ENCODE peak calls at places on chromosomes 3 and 15, in five cellular contexts. Q is progenitor cell of endocrine pancreas; S is brain microvascular endothelial cell; U is CD4-positive, alpha-beta T cell; M is AG09309. C is an unnamed sample.

GRCh38 chr3:164677317-164677716 is 401.0 kb downstream of the SI start:
- DNase-seq in Q (no peak), M (no peak), S (no peak), U (no peak), C (no peak)

GRCh38 chr3:2978977-2979732 is 131.0 kb downstream of the IL5RA start:
- DNase-seq in U (no peak), Q (no peak), S (no peak), M (no peak), C (no peak)

GRCh38 chr3:183906234-183906921 is 21.7 kb upstream of the PARL start:
- DNase-seq in S (no peak), M (no peak), Q (no peak), U (no peak), C (no peak)

GRCh38 chr3:23198801-23199200 is 4.3 kb upstream of the UBE2E2 start:
- DNase-seq in U (no peak), Q (no peak), M (peak), S (no peak), C (no peak)

GRCh38 chr3:106117490-106117858 is 248.7 kb upstream of the CBLB start:
- DNase-seq in M (no peak), S (no peak), Q (no peak), U (no peak), C (no peak)

GRCh38 chr15:67967871-67968423 is 86.2 kb upstream of the PIAS1 start:
- DNase-seq in Q (peak), U (no peak), S (peak), M (no peak), C (peak)

GRCh38 chr3:40660554-40660953 is 135.8 kb downstream of the ZNF621 start:
- DNase-seq in S (no peak), M (no peak), Q (no peak), U (no peak), C (no peak)

GRCh38 chr3:80232760-80233159 is 465.0 kb upstream of the ROBO1 start:
- DNase-seq in S (peak), U (no peak), M (no peak), Q (no peak), C (no peak)

GRCh38 chr3:175737646-175738572 is 878.8 kb downstream of the NAALADL2 start:
- DNase-seq in M (no peak), U (no peak), Q (no peak), S (peak), C (no peak)

GRCh38 chr3:143849854-143850549 is 1.7 kb upstream of the SLC9A9 start:
- DNase-seq in S (peak), Q (no peak), U (no peak), M (peak), C (no peak)

GRCh38 chr3:163490119-163490518 is 1588.2 kb downstream of the SI start:
- DNase-seq in Q (no peak), S (peak), U (no peak), M (no peak), C (peak)

GRCh38 chr3:11626084-11626463 is 17.6 kb downstream of the VGLL4 start:
- DNase-seq in Q (no peak), S (no peak), U (no peak), M (no peak), C (peak)

GRCh38 chr3:109336272-109336957 is 931 bp downstream of the DPPA4 start:
- DNase-seq in Q (no peak), U (no peak), S (peak), M (no peak), C (peak)

GRCh38 chr3:196867155-196867506 is 589 bp upstream of the SENP5 start:
- DNase-seq in U (no peak), S (no peak), M (no peak), Q (no peak), C (no peak)

GRCh38 chr3:10187295-10187876 is 22.7 kb downstream of the IRAK2 start:
- DNase-seq in Q (no peak), U (no peak), M (no peak), S (no peak), C (no peak)

GRCh38 chr3:157590273-157590672 is 87.1 kb upstream of the VEPH1 start:
- DNase-seq in S (no peak), U (no peak), Q (no peak), M (no peak), C (no peak)

GRCh38 chr3:4571690-4572334 is 78.7 kb downstream of the ITPR1 start:
- DNase-seq in U (no peak), S (no peak), M (no peak), Q (no peak), C (no peak)

GRCh38 chr15:77753238-77753873 is 120.6 kb upstream of the LINGO1 start:
- DNase-seq in M (no peak), U (no peak), S (peak), Q (peak), C (no peak)

GRCh38 chr15:72991026-72991425 is 61.2 kb upstream of the NEO1 start:
- DNase-seq in S (no peak), M (no peak), U (no peak), Q (no peak), C (no peak)

GRCh38 chr15:48147358-48147757 is 26.6 kb downstream of the SLC24A5 start:
- DNase-seq in S (no peak), M (no peak), U (no peak), Q (no peak), C (no peak)

GRCh38 chr3:39110041-39110639 is 2.7 kb downstream of the TTC21A start:
- DNase-seq in Q (no peak), M (no peak), U (no peak), S (no peak), C (no peak)

GRCh38 chr3:56985460-56986327 is 74.8 kb upstream of the SPATA12 start:
- DNase-seq in S (no peak), Q (no peak), U (no peak), M (no peak), C (peak)

GRCh38 chr15:70098461-70099166 is 897 bp upstream of the TLE3 start:
- DNase-seq in Q (peak), M (no peak), S (no peak), U (peak), C (peak)

GRCh38 chr3:141651405-141651804 is 86.7 kb upstream of the RNF7 start:
- DNase-seq in M (no peak), U (no peak), S (no peak), Q (no peak), C (no peak)

GRCh38 chr3:176848431-176849214 is 348.7 kb downstream of the TBL1XR1 start:
- DNase-seq in Q (no peak), M (no peak), U (no peak), S (no peak), C (no peak)

GRCh38 chr15:85100186-85100937 is 118.7 kb downstream of the PDE8A start:
- DNase-seq in Q (no peak), M (no peak), U (no peak), S (no peak), C (peak)

GRCh38 chr3:24608701-24609387 is 114.2 kb upstream of the THRB start:
- DNase-seq in S (no peak), M (no peak), U (no peak), Q (no peak), C (no peak)

GRCh38 chr3:25474000-25474399 is 45.9 kb downstream of the RARB start:
- DNase-seq in M (no peak), Q (no peak), U (no peak), S (no peak), C (no peak)

GRCh38 chr3:23389089-23389488 is 186.0 kb downstream of the UBE2E2 start:
- DNase-seq in Q (no peak), S (no peak), U (no peak), M (no peak), C (no peak)

GRCh38 chr3:191792580-191792979 is 331.6 kb downstream of the PYDC2 start:
- DNase-seq in S (no peak), U (no peak), M (no peak), Q (no peak), C (no peak)

GRCh38 chr3:52983336-52983807 is 62.5 kb downstream of the SFMBT1 start:
- DNase-seq in U (peak), Q (no peak), S (no peak), M (no peak), C (peak)

GRCh38 chr3:42526616-42527367 is 24.3 kb downstream of the VIPR1 start:
- DNase-seq in Q (no peak), U (peak), S (no peak), M (no peak), C (peak)

GRCh38 chr3:43753743-43754142 is 63.0 kb downstream of the ABHD5 start:
- DNase-seq in Q (no peak), U (no peak), S (peak), M (no peak), C (no peak)

GRCh38 chr15:58758141-58758540 is 8.6 kb upstream of the ADAM10 start:
- DNase-seq in Q (no peak), U (no peak), S (no peak), M (no peak), C (no peak)

GRCh38 chr15:68816795-68817303 is 3.8 kb downstream of the ANP32A start:
- DNase-seq in U (no peak), S (no peak), Q (no peak), M (no peak), C (peak)

GRCh38 chr3:355622-356021 is 159.1 kb downstream of the CHL1 start:
- DNase-seq in M (peak), S (no peak), Q (no peak), U (no peak), C (no peak)

GRCh38 chr15:31511707-31512310 is 185.2 kb downstream of the KLF13 start:
- DNase-seq in S (no peak), Q (no peak), U (no peak), M (no peak), C (peak)

GRCh38 chr3:123642182-123642956 is 57.5 kb upstream of the HACD2 start:
- DNase-seq in Q (peak), U (no peak), M (peak), S (peak), C (peak)

DNA sequence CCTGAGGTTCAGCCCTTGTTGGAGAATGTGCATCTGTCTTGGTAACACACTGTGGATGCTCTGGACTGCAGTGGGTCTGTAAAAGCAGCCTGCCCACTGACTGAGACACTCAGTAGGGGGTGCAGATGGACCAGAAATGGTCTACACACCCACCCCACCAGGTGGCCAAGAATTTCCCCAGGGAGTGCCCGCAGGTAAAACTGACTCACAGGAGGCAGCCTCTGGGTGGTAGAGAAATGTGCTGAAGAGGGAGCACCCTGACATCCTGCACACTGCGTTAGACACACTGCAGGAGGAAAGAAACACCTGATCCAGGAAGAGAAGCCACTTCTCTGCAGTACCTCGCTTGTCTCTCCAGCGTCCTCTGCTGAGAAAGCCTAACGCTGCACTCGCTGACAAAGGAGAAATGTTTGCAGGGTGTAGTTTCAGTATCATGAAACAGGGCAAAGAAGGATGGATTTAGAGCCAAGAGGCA is 109.5 kb upstream of the ABHD17C start:
- DNase-seq in S (no peak), U (no peak), M (no peak), Q (no peak), C (peak)
- TF ChIP-seq CTCF in S (no peak), U (no peak), M (no peak), Q (no peak), C (no peak)

GRCh38 chr3:112814256-112814655 is 32.4 kb downstream of the CD200R1L start:
- DNase-seq in M (peak), S (peak), Q (no peak), U (no peak), C (no peak)
- TF ChIP-seq CTCF in M (peak), S (peak), Q (no peak), U (peak), C (no peak)

DNA sequence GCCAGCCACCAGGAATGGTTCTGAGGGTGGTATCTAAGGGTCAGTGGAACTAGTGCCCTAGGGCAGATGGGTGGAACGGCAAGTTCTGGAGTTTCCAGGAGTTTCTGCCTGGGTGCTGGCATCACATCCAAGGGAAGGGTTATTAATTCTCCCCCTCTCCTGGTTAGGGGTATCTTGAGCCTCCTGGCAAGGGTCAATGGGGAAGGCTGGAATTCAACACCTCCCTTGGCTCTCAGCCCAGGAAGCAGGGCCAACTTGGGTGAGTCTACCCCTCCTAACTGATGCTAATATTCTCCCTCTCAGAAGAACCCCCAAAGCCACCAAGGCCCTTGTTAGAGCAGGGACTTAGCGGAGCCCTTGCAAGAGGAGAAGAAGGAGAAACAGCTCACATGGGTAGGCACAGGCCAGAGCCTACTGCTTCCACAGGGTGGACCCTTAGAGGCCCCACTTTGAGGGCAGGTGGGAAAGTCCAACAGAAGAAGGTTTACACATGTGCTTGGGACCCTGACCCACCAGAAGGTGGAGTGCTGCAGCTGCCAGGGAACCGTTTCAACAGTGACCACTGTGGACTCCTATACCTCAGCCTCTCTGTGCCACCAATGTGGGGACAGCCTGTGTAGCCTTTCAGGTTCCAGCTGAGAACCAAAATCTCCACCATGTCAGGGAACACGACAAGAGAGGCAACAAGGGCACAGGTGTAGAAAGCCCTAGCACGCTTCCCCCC is 3.3 kb downstream of the TMEM115 start:
- DNase-seq in M (no peak), S (no peak), Q (no peak), U (no peak), C (no peak)
- TF ChIP-seq CTCF in M (no peak), S (peak), Q (no peak), U (no peak), C (no peak)

GRCh38 chr3:51684971-51685751 is 14.1 kb downstream of the TEX264 start:
- DNase-seq in S (no peak), U (no peak), Q (no peak), M (no peak), C (no peak)
- TF ChIP-seq CTCF in S (no peak), U (no peak), Q (no peak), M (no peak), C (no peak)